ENCODE peak calls at places on chromosomes 4 and X, in six cellular contexts. Z, B, M, O, W and V are unnamed samples.

GRCh38 chrX:153406011-153406410 is 4.9 kb upstream of the PNMA6E start:
- DNase-seq in Z (no peak), B (no peak), M (no peak), O (no peak), W (no peak), V (no peak)

GRCh38 chr4:25213327-25213979 is 20.4 kb upstream of the PI4K2B start:
- DNase-seq in Z (peak), B (no peak), M (no peak), O (no peak), W (no peak), V (no peak)

GRCh38 chr4:136713140-136713539 is 819.2 kb downstream of the PCDH18 start:
- DNase-seq in Z (no peak), B (no peak), M (no peak), O (no peak), W (peak), V (no peak)

GRCh38 chr4:40307627-40308497 is 27.3 kb upstream of the CHRNA9 start:
- DNase-seq in Z (peak), B (peak), M (no peak), O (no peak), W (no peak), V (no peak)

GRCh38 chrX:37926700-37927099 is 79.3 kb upstream of the DYNLT3 start:
- DNase-seq in Z (peak), B (no peak), M (no peak), O (peak), W (peak), V (no peak)

GRCh38 chrX:1391370-1391706 is 575 bp downstream of the SLC25A6 start:
- DNase-seq in Z (no peak), B (no peak), M (no peak), O (peak), W (no peak), V (peak)

GRCh38 chrX:40468033-40468979 is 112.5 kb upstream of the ATP6AP2 start:
- DNase-seq in Z (peak), B (no peak), M (peak), O (peak), W (no peak), V (no peak)

GRCh38 chr4:7635435-7635834 is 200.7 kb upstream of the PSAPL1 start:
- DNase-seq in Z (no peak), B (no peak), M (no peak), O (no peak), W (no peak), V (no peak)

GRCh38 chr4:4857001-4857808 is 2.3 kb upstream of the MSX1 start:
- DNase-seq in Z (no peak), B (no peak), M (no peak), O (no peak), W (no peak), V (no peak)

GRCh38 chr4:82780398-82781231 is 18.0 kb downstream of the SCD5 start:
- DNase-seq in Z (peak), B (no peak), M (no peak), O (no peak), W (peak), V (no peak)

GRCh38 chr4:141486375-141486997 is 149.9 kb upstream of the IL15 start:
- DNase-seq in Z (no peak), B (no peak), M (no peak), O (no peak), W (peak), V (peak)

GRCh38 chr4:81504685-81505598 is 33.2 kb upstream of the RASGEF1B start:
- DNase-seq in Z (peak), B (peak), M (no peak), O (no peak), W (no peak), V (no peak)

GRCh38 chrX:108735680-108736508 is 469 bp downstream of the IRS4 start:
- DNase-seq in Z (no peak), B (no peak), M (no peak), O (no peak), W (no peak), V (no peak)

GRCh38 chrX:12978205-12979010 is 3.5 kb downstream of the TMSB4X start:
- DNase-seq in Z (peak), B (peak), M (no peak), O (no peak), W (peak), V (no peak)

GRCh38 chr4:123750044-123750443 is 353.4 kb downstream of the SPRY1 start:
- DNase-seq in Z (peak), B (no peak), M (no peak), O (no peak), W (peak), V (no peak)

GRCh38 chrX:37453821-37454220 is 104.7 kb downstream of the PRRG1 start:
- DNase-seq in Z (no peak), B (no peak), M (no peak), O (no peak), W (no peak), V (no peak)

GRCh38 chr4:87304659-87305277 is 17.9 kb downstream of the HSD17B13 start:
- DNase-seq in Z (no peak), B (no peak), M (no peak), O (peak), W (peak), V (no peak)

GRCh38 chr4:109051054-109051453 is 251.4 kb downstream of the COL25A1 start:
- DNase-seq in Z (no peak), B (no peak), M (no peak), O (no peak), W (no peak), V (no peak)

GRCh38 chrX:153441981-153442380 is 3.9 kb downstream of the TREX2 start:
- DNase-seq in Z (no peak), B (no peak), M (no peak), O (no peak), W (no peak), V (peak)

GRCh38 chr4:80058740-80059139 is 14.3 kb downstream of the ANTXR2 start:
- DNase-seq in Z (no peak), B (no peak), M (no peak), O (no peak), W (no peak), V (no peak)

GRCh38 chr4:16692493-16692892 is 206.0 kb downstream of the LDB2 start:
- DNase-seq in Z (no peak), B (no peak), M (no peak), O (no peak), W (no peak), V (no peak)

GRCh38 chr4:80295841-80296240 is 29.4 kb downstream of the FGF5 start:
- DNase-seq in Z (no peak), B (no peak), M (no peak), O (no peak), W (no peak), V (no peak)

GRCh38 chr4:136864580-136865185 is 667.6 kb downstream of the PCDH18 start:
- DNase-seq in Z (peak), B (no peak), M (peak), O (peak), W (peak), V (peak)

GRCh38 chrX:123728001-123728400 is 4.9 kb downstream of the THOC2 start:
- DNase-seq in Z (no peak), B (no peak), M (no peak), O (no peak), W (no peak), V (no peak)

GRCh38 chrX:11724122-11725017 is 33.7 kb upstream of the MSL3 start:
- DNase-seq in Z (peak), B (no peak), M (no peak), O (peak), W (peak), V (no peak)

GRCh38 chr4:110830461-110830860 is 207.6 kb upstream of the PITX2 start:
- DNase-seq in Z (peak), B (no peak), M (no peak), O (no peak), W (no peak), V (no peak)

GRCh38 chr4:40283413-40283812 is 51.7 kb upstream of the CHRNA9 start:
- DNase-seq in Z (no peak), B (no peak), M (no peak), O (no peak), W (no peak), V (no peak)

GRCh38 chrX:47283015-47283771 is 50.4 kb downstream of the USP11 start:
- DNase-seq in Z (no peak), B (no peak), M (no peak), O (no peak), W (peak), V (no peak)

GRCh38 chrX:15151267-15152196 is 118.4 kb downstream of the ASB9 start:
- DNase-seq in Z (no peak), B (no peak), M (no peak), O (no peak), W (no peak), V (no peak)

GRCh38 chr4:151434183-151434860 is 25.3 kb downstream of the FHIP1A start:
- DNase-seq in Z (peak), B (no peak), M (no peak), O (no peak), W (peak), V (no peak)